ENCODE peak calls at places on chromosomes 3 and 15, in four cellular contexts. O is GM12878, G is HCT116, D is HepG2. A is an unnamed sample.

GRCh38 chr3:184795493-184796198 is 16.3 kb upstream of the VPS8 start:
- DNase-seq in O (no peak), G (no peak), D (no peak), A (no peak)

GRCh38 chr3:141089339-141090152 is 38.4 kb downstream of the SPSB4 start:
- DNase-seq in O (no peak), G (no peak), D (no peak), A (no peak)

GRCh38 chr3:60660026-60660425 is 591.2 kb downstream of the FHIT start:
- DNase-seq in O (no peak), G (no peak), D (no peak), A (peak; percentile 22)

GRCh38 chr3:124886168-124887051 is 755 bp downstream of the ITGB5 start:
- DNase-seq in O (no peak), G (no peak), D (peak; percentile 68), A (no peak)

GRCh38 chr3:31610700-31611275 is 78.1 kb downstream of the STT3B start:
- DNase-seq in O (no peak), G (peak; percentile 10), D (peak; percentile 23), A (no peak)

GRCh38 chr15:66154581-66154980 is 99.0 kb downstream of the MEGF11 start:
- DNase-seq in O (no peak), G (no peak), D (no peak), A (no peak)

GRCh38 chr3:36813320-36813719 is 49.0 kb upstream of the DCLK3 start:
- DNase-seq in O (no peak), G (no peak), D (no peak), A (no peak)

GRCh38 chr3:59821274-59821673 is 771.4 kb upstream of the CFAP20DC start:
- DNase-seq in O (no peak), G (no peak), D (no peak), A (no peak)

GRCh38 chr3:155676252-155676981 is 68.5 kb downstream of the PLCH1 start:
- DNase-seq in O (no peak), G (no peak), D (no peak), A (no peak)

GRCh38 chr3:50848308-50848707 is 173.6 kb downstream of the DOCK3 start:
- DNase-seq in O (no peak), G (no peak), D (no peak), A (no peak)

GRCh38 chr3:124986153-124987143 is 51.9 kb upstream of the MUC13 start:
- DNase-seq in O (no peak), G (peak; percentile 91), D (no peak), A (no peak)

GRCh38 chr3:123660900-123661299 is 76.0 kb upstream of the HACD2 start:
- DNase-seq in O (no peak), G (no peak), D (no peak), A (no peak)

GRCh38 chr3:125916376-125916978 is 52.5 kb upstream of the ROPN1B start:
- DNase-seq in O (peak; percentile 65), G (peak; percentile 79), D (peak; percentile 84), A (peak; percentile 93)

GRCh38 chr3:171142985-171143384 is 116.5 kb upstream of the SLC2A2 start:
- DNase-seq in O (no peak), G (no peak), D (peak; percentile 45), A (no peak)

GRCh38 chr3:52522651-52523251 is 10.9 kb downstream of the NT5DC2 start:
- DNase-seq in O (no peak), G (no peak), D (no peak), A (no peak)

GRCh38 chr3:28328188-28329151 is 20.1 kb upstream of the ZCWPW2 start:
- DNase-seq in O (no peak), G (no peak), D (no peak), A (no peak)

DNA sequence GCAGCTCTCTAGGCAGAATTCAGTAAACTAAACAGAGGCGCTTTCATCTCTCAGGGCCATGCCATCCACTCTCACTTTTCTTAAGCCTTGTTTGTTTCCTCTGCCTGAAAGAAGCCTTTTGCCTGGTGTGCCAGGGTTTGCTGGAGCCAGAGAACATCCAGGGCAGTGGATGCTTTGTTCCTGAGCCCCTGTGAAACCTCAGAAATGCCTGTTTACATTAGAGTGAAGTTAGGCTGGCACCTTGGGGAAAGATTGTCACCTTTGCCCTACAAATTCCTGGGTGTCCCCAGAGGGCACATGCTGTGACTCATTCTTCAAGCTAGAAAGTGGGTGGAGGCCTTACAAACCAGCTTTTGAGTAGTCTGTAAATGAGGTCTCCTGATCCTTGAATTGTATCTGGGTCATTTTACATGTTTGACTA is 10.7 kb upstream of the TRAK1 start:
- DNase-seq in O (peak; percentile 38), G (peak; percentile 64), D (peak; percentile 83), A (no peak)
- TF ChIP-seq ZNF274 in O (no peak), G (no peak), D (no peak), A (no peak)

DNA sequence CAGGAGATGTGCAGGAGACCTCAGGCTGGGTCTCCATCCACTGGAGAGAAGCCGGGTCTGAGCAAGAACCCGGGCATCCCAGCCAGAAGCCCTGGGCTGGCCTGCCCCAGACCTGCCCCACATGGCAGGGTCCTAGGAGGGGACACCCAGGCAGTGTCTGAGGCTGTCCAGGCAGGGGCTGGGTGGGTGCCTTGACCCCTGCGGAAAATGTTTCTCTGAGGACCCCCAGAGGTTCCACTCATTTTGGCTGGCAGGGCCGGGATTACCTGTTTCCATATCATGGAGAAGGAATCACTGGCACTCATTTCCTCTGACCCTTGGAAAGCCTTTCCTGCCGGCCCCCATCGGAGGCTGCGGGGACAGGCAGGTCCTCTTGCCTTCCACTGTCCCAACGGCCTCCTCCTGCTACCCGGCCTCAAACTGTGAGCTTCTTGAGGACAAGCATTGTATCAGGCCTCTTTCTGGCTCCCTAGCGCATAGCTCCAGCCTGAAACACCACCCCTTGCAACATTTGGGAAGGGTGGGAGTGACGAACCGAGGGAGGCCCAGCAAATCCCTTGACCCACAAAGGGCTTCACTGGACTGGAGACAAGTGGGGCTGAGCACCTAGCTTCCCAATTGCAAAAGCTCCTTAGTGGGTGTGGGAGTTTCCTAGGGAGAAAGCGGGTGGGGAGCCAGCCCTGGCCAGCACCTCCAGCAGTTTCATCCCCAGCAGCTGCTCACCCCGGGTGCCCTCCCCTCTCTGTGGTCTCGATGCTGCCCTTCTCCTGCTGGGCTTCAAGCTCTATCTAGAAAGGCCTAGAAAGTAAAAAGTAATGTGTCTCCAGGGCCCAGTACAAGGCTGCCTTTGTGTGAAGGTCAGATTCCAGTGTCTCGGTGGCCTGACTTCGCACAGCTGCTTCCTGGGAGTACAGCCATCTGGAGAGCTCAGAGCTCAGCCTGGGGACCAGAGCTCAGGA is 29.7 kb downstream of the ACSBG1 start:
- DNase-seq in O (no peak), G (no peak), D (no peak), A (no peak)
- TF ChIP-seq ZNF274 in O (no peak), G (no peak), D (no peak), A (no peak)

DNA sequence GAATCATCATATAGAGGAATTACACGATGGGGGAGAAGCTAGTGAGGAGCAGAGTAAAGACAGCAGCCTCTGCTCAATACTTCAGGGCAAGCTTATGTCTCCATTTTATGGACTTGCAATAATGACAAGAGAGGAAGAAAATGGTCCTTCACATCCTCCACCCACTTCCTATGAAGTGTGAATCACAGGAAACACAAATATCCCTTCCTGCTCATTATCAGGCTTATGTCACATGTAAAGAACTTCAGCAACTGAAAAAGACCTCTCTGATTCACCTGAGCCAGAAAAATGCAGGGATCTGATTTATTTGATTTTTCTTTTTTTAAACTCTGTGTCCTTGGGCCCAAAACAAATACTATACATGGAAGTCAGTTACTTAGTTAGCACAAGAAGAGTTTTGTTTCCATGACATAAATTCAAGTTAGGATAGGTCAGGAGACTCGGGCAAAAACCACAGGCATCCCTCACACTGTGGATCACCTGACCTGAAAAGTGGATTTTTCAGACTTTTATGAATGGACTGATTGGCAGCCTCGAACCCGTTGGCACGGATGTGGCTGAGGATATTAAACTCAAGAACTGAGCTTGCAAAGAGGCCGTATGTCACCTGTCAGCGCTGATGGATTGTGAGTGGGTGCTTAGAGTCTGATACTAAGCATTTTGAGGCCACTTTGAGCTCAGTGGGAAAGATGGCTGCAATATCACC is 620.8 kb upstream of the MDFIC2 start:
- DNase-seq in O (no peak), G (no peak), D (peak; percentile 9), A (no peak)
- TF ChIP-seq ZNF274 in O (no peak), G (no peak), D (no peak), A (no peak)

GRCh38 chr3:18745472-18745871 is 320.3 kb upstream of the SATB1 start:
- DNase-seq in O (no peak), G (no peak), D (no peak), A (no peak)

GRCh38 chr3:18747383-18747782 is 322.2 kb upstream of the SATB1 start:
- DNase-seq in O (no peak), G (no peak), D (no peak), A (no peak)

GRCh38 chr3:18740631-18741583 is 315.8 kb upstream of the SATB1 start:
- DNase-seq in O (peak; percentile 61), G (no peak), D (no peak), A (no peak)

GRCh38 chr3:18744472-18744871 is 319.3 kb upstream of the SATB1 start:
- DNase-seq in O (no peak), G (no peak), D (no peak), A (no peak)

DNA sequence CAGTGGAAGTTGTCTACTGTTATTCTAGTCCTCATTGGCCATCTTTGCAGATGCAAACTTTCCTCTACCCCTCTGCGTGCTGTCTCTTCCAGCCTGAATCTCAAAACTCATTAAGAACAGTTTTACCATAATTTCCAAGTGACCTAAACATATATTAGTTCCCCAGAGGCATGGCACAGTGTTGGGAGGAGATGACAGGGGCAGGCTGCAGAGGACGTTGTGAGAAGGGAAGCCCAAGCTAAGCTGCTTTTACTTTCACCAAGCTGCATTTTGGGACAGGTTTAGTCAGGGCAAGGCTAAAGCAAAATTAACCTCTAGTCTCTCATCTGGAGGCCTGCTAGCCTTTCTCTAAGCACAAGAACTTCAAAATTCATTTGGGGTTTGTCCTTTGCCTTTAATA is 318.6 kb upstream of the SATB1 start:
- DNase-seq in O (no peak), G (no peak), D (no peak), A (no peak)
- TF ChIP-seq ZNF274 in O (no peak), G (no peak), D (no peak), A (no peak)

GRCh38 chr3:172709776-172710708 is 825 bp downstream of the NCEH1 start:
- DNase-seq in O (no peak), G (no peak), D (no peak), A (peak; percentile 15)
- TF ChIP-seq ZNF274 in O (no peak), G (no peak), D (no peak), A (no peak)

A was measured in NT2/D1.